ENCODE peak calls at places on chromosomes 5 and 9, in six cellular contexts. V is body of pancreas; U is left ventricle myocardium inferior; K is adrenal gland; F is lower lobe of right lung; J is CD8-positive, alpha-beta memory T cell. M is an unnamed sample.

GRCh38 chr9:33273266-33273971 is 8.6 kb downstream of the CHMP5 start:
- DNase-seq in V (no peak), U (no peak), K (no peak), F (no peak), J (no peak), M (peak; percentile 61)

GRCh38 chr5:178489281-178489976 is 100.8 kb downstream of the COL23A1 start:
- DNase-seq in V (no peak), U (no peak), K (no peak), F (no peak), J (no peak), M (no peak)

GRCh38 chr5:138685052-138685755 is 68.0 kb upstream of the CTNNA1 start:
- DNase-seq in V (no peak), U (no peak), K (peak; percentile 45), F (no peak), J (no peak), M (no peak)

GRCh38 chr5:134891473-134891872 is 13.5 kb upstream of the PCBD2 start:
- DNase-seq in V (no peak), U (no peak), K (no peak), F (no peak), J (no peak), M (no peak)

GRCh38 chr9:36136894-36137391 is 410 bp downstream of the GLIPR2 start:
- DNase-seq in V (no peak), U (no peak), K (no peak), F (no peak), J (no peak), M (peak; percentile 26)

GRCh38 chr9:134491436-134491835 is 150.2 kb upstream of the COL5A1 start:
- DNase-seq in V (no peak), U (no peak), K (no peak), F (no peak), J (no peak), M (no peak)

GRCh38 chr9:38182321-38182720 is 113.3 kb upstream of the SHB start:
- DNase-seq in V (peak; percentile 91), U (no peak), K (no peak), F (no peak), J (no peak), M (peak; percentile 68)

GRCh38 chr9:93231716-93232115 is 47.8 kb downstream of the WNK2 start:
- DNase-seq in V (no peak), U (no peak), K (no peak), F (no peak), J (no peak), M (no peak)

GRCh38 chr5:142915840-142916424 is 145.8 kb downstream of the ARHGAP26 start:
- DNase-seq in V (peak; percentile 62), U (no peak), K (peak; percentile 18), F (no peak), J (no peak), M (peak; percentile 55)

GRCh38 chr5:178384815-178385471 is 152.3 kb upstream of the PHYKPL start:
- DNase-seq in V (no peak), U (no peak), K (no peak), F (peak; percentile 39), J (no peak), M (no peak)

GRCh38 chr5:179558912-179559279 is 8.5 kb downstream of the RUFY1 start:
- DNase-seq in V (peak; percentile 51), U (no peak), K (no peak), F (no peak), J (no peak), M (peak; percentile 62)

GRCh38 chr9:90847971-90848370 is 46.4 kb downstream of the SYK start:
- DNase-seq in V (no peak), U (no peak), K (no peak), F (no peak), J (no peak), M (no peak)

GRCh38 chr9:133991211-133991921 is 758 bp downstream of the VAV2 start:
- DNase-seq in V (no peak), U (no peak), K (peak; percentile 49), F (peak; percentile 51), J (no peak), M (no peak)

GRCh38 chr9:99373912-99374311 is 151.8 kb downstream of the SEC61B start:
- DNase-seq in V (no peak), U (no peak), K (no peak), F (no peak), J (no peak), M (no peak)

GRCh38 chr9:68973619-68974018 is 40.3 kb downstream of the PRKACG start:
- DNase-seq in V (no peak), U (peak; percentile 49), K (no peak), F (no peak), J (no peak), M (no peak)

GRCh38 chr9:4381744-4382143 is 81.9 kb upstream of the GLIS3 start:
- DNase-seq in V (no peak), U (no peak), K (no peak), F (no peak), J (no peak), M (no peak)

GRCh38 chr9:91035825-91036208 is 234.2 kb downstream of the SYK start:
- DNase-seq in V (no peak), U (no peak), K (no peak), F (no peak), J (no peak), M (no peak)

GRCh38 chr5:95818181-95819147 is 4.1 kb downstream of the GLRX start:
- DNase-seq in V (peak; percentile 51), U (no peak), K (no peak), F (peak; percentile 68), J (no peak), M (no peak)

GRCh38 chr9:126479515-126479914 is 134.2 kb upstream of the LMX1B start:
- DNase-seq in V (no peak), U (no peak), K (no peak), F (peak; percentile 25), J (no peak), M (no peak)

GRCh38 chr5:94983861-94984535 is 300.9 kb downstream of the MCTP1 start:
- DNase-seq in V (no peak), U (no peak), K (no peak), F (no peak), J (no peak), M (no peak)

GRCh38 chr5:24510523-24510988 is 134.2 kb downstream of the CDH10 start:
- DNase-seq in V (no peak), U (no peak), K (no peak), F (no peak), J (no peak), M (no peak)

GRCh38 chr9:73370053-73370452 is 218.4 kb downstream of the ANXA1 start:
- DNase-seq in V (no peak), U (no peak), K (no peak), F (no peak), J (no peak), M (no peak)

GRCh38 chr5:113311301-113311700 is 123.5 kb downstream of the TSSK1B start:
- DNase-seq in V (no peak), U (no peak), K (no peak), F (no peak), J (no peak), M (no peak)

GRCh38 chr9:126652140-126652558 is 38.4 kb downstream of the LMX1B start:
- DNase-seq in V (no peak), U (no peak), K (no peak), F (no peak), J (no peak), M (no peak)

GRCh38 chr9:107807183-107807582 is 317.6 kb upstream of the KLF4 start:
- DNase-seq in V (no peak), U (no peak), K (no peak), F (no peak), J (no peak), M (no peak)

GRCh38 chr9:88307136-88307535 is 81.1 kb upstream of the SPIN1 start:
- DNase-seq in V (no peak), U (peak; percentile 37), K (no peak), F (no peak), J (no peak), M (no peak)

GRCh38 chr5:132777209-132778069 is at the start of gene SEPTIN8:
- DNase-seq in V (peak; percentile 46), U (peak; percentile 66), K (peak; percentile 45), F (peak; percentile 59), J (peak; percentile 34), M (peak; percentile 39)

GRCh38 chr5:88786217-88786560 is 96.8 kb downstream of the MEF2C start:
- DNase-seq in V (no peak), U (no peak), K (no peak), F (no peak), J (no peak), M (no peak)

DNA sequence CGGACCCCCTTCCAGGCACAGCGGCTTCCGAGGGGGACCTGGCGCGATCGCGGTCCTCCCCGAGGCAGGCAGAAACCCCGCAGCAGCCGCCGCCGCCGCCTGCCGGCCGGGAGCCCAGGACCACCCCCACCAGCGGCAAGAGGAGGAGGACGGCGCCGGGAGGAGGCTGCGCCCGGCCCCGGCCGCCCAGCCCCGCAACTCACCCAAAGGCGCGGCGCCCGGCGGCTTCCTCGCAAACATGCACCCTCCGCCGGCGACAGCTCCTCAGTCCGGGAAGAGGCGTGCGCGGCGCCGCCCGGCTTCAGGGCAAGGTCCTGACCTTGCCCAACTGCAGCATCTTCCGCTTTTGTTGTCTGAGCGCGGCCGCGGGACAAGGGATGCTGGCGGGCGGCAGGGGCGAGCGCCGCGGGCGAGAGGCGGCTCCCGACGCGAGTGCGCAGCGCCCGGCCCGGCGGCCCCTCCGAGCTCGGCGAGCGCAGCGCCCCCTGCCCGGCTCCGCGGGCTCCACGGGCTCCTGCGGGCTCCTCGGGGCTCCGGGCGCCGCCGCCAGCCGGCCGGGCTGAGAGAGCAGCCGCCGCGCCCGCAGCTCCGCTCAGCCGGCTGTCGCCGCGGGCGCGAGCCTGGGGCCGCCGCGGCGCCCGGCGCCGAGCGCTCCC is 504 bp downstream of the CTNND2 start:
- DNase-seq in V (peak; percentile 57), U (no peak), K (no peak), F (no peak), J (no peak), M (no peak)
- H3K4me3 ChIP-seq in V (peak overlapping the region; percentile 88), U (peak overlapping the region; percentile 59), K (no peak overlapping the region), F (peak overlapping the region; percentile 38), J (no peak overlapping the region), M (no peak overlapping the region)

DNA sequence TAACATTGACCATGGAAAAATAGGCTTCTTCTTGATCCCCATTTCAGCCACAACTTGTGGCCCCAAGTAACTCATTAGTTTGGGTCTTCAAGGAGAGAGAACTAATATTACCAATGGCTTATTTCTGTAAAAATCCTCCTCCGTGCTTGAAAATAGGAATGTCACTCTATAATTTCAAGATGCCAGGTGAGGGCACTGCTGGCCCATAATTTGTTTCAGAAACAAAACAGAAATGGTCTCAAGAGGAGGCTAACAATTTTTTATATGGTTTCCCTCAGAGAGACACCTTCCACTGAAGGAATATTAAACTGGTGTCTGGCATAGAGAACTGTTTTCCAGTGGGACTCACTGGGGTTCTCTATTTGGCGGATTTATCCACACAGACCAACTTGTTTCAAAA is 437.0 kb upstream of the TRPC7 start:
- DNase-seq in V (peak; percentile 16), U (no peak), K (peak; percentile 26), F (no peak), J (no peak), M (no peak)
- H3K4me1 ChIP-seq in V (no peaks in the 10 kb centered on the region), U (no peaks in the 10 kb centered on the region), K (no peaks in the 10 kb centered on the region), F (no peaks in the 10 kb centered on the region), J (no peaks in the 10 kb centered on the region), M (no peaks in the 10 kb centered on the region)

DNA sequence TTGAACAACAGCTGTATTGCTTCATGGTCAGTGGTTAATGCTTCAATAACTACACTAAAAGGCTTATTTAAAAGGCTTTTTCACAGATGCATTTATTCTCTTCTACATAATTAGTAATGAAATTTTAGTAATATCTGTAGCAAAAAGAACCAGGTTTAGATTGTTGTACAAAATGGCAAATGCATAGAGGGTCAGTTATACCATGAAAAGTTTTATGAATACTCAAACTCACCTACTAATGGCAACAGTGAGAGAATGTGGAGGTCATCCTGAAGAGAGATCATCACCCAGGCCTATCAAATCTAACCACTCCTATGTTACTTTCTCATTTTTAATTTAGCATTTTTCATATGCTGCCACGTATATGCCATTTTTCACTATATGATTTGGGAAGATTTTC is 444.3 kb upstream of the CDH9 start:
- DNase-seq in V (no peak), U (no peak), K (no peak), F (no peak), J (no peak), M (no peak)
- H3K27ac ChIP-seq in V (no peak overlapping the region), U (no peak overlapping the region), K (no peak overlapping the region), F (no peak overlapping the region), J (no peak overlapping the region), M (no peak overlapping the region)

GRCh38 chr9:111900934-111901612 is 4.5 kb downstream of the UGCG start:
- DNase-seq in V (no peak), U (no peak), K (no peak), F (no peak), J (no peak), M (no peak)
- H3K4me3 ChIP-seq in V (no peak overlapping the region), U (no peak overlapping the region), K (no peak overlapping the region), F (peak overlapping the region; percentile 8), J (no peak overlapping the region), M (no peak overlapping the region)

M was measured in SJCRH30.